ENCODE peak calls at places on chromosome 7, in four cellular contexts. One of them, this sample, is unnamed.

GRCh38 chr7:93757421-93757820 is 133.1 kb downstream of the TFPI2 start:
- DNase-seq in prostate gland: no peak
- DNase-seq in WTC11: no peak
- DNase-seq in CD4-positive, alpha-beta T cell: no peak
- DNase-seq in this sample: no peak

GRCh38 chr7:48962821-48963505 is 38.6 kb downstream of the CDC14C start:
- DNase-seq in prostate gland: no peak
- DNase-seq in WTC11: peak
- DNase-seq in CD4-positive, alpha-beta T cell: no peak
- DNase-seq in this sample: no peak

GRCh38 chr7:70634610-70635068 is 497.3 kb upstream of the GALNT17 start:
- DNase-seq in prostate gland: no peak
- DNase-seq in WTC11: no peak
- DNase-seq in CD4-positive, alpha-beta T cell: no peak
- DNase-seq in this sample: no peak

GRCh38 chr7:122675011-122675410 is 23.9 kb downstream of the RNF133 start:
- DNase-seq in prostate gland: peak
- DNase-seq in WTC11: no peak
- DNase-seq in CD4-positive, alpha-beta T cell: no peak
- DNase-seq in this sample: no peak

GRCh38 chr7:137313196-137313595 is 30.3 kb downstream of the PTN start:
- DNase-seq in prostate gland: no peak
- DNase-seq in WTC11: no peak
- DNase-seq in CD4-positive, alpha-beta T cell: no peak
- DNase-seq in this sample: no peak

GRCh38 chr7:87146740-87147386 is 5.4 kb upstream of the DMTF1 start:
- DNase-seq in prostate gland: no peak
- DNase-seq in WTC11: peak
- DNase-seq in CD4-positive, alpha-beta T cell: no peak
- DNase-seq in this sample: no peak

GRCh38 chr7:58086871-58087535 is 637.0 kb downstream of the ZNF716 start:
- DNase-seq in prostate gland: no peak
- DNase-seq in WTC11: no peak
- DNase-seq in CD4-positive, alpha-beta T cell: no peak
- DNase-seq in this sample: peak

GRCh38 chr7:47239034-47239433 is 342.9 kb downstream of the TNS3 start:
- DNase-seq in prostate gland: no peak
- DNase-seq in WTC11: no peak
- DNase-seq in CD4-positive, alpha-beta T cell: no peak
- DNase-seq in this sample: no peak

GRCh38 chr7:116327135-116327534 is 116.8 kb downstream of the TES start:
- DNase-seq in prostate gland: no peak
- DNase-seq in WTC11: no peak
- DNase-seq in CD4-positive, alpha-beta T cell: no peak
- DNase-seq in this sample: no peak

GRCh38 chr7:150941983-150942590 is 36.0 kb downstream of the KCNH2 start:
- DNase-seq in prostate gland: no peak
- DNase-seq in WTC11: peak
- DNase-seq in CD4-positive, alpha-beta T cell: peak
- DNase-seq in this sample: no peak

GRCh38 chr7:106344861-106345260 is 60.1 kb upstream of the NAMPT start:
- DNase-seq in prostate gland: no peak
- DNase-seq in WTC11: no peak
- DNase-seq in CD4-positive, alpha-beta T cell: no peak
- DNase-seq in this sample: no peak

GRCh38 chr7:149422065-149422913 is 38.6 kb downstream of the ZNF777 start:
- DNase-seq in prostate gland: peak
- DNase-seq in WTC11: peak
- DNase-seq in CD4-positive, alpha-beta T cell: peak
- DNase-seq in this sample: peak

GRCh38 chr7:16989883-16990413 is 108.2 kb upstream of the AGR3 start:
- DNase-seq in prostate gland: peak
- DNase-seq in WTC11: no peak
- DNase-seq in CD4-positive, alpha-beta T cell: no peak
- DNase-seq in this sample: peak

GRCh38 chr7:137757146-137757925 is 89.4 kb downstream of the DGKI start:
- DNase-seq in prostate gland: no peak
- DNase-seq in WTC11: no peak
- DNase-seq in CD4-positive, alpha-beta T cell: no peak
- DNase-seq in this sample: no peak

GRCh38 chr7:125847055-125847454 is 917.4 kb upstream of the POT1 start:
- DNase-seq in prostate gland: no peak
- DNase-seq in WTC11: no peak
- DNase-seq in CD4-positive, alpha-beta T cell: no peak
- DNase-seq in this sample: no peak

GRCh38 chr7:122528879-122529481 is 169.9 kb downstream of the RNF133 start:
- DNase-seq in prostate gland: no peak
- DNase-seq in WTC11: no peak
- DNase-seq in CD4-positive, alpha-beta T cell: no peak
- DNase-seq in this sample: no peak

GRCh38 chr7:101688995-101689907 is 60.2 kb upstream of the MYL10 start:
- DNase-seq in prostate gland: no peak
- DNase-seq in WTC11: no peak
- DNase-seq in CD4-positive, alpha-beta T cell: no peak
- DNase-seq in this sample: no peak

GRCh38 chr7:101686030-101686429 is 56.9 kb upstream of the MYL10 start:
- DNase-seq in prostate gland: no peak
- DNase-seq in WTC11: no peak
- DNase-seq in CD4-positive, alpha-beta T cell: no peak
- DNase-seq in this sample: no peak

GRCh38 chr7:101687081-101687480 is 58.0 kb upstream of the MYL10 start:
- DNase-seq in prostate gland: no peak
- DNase-seq in WTC11: no peak
- DNase-seq in CD4-positive, alpha-beta T cell: no peak
- DNase-seq in this sample: no peak

GRCh38 chr7:101688183-101688831 is 59.2 kb upstream of the MYL10 start:
- DNase-seq in prostate gland: peak
- DNase-seq in WTC11: peak
- DNase-seq in CD4-positive, alpha-beta T cell: peak
- DNase-seq in this sample: peak

GRCh38 chr7:101687791-101688182 is 58.7 kb upstream of the MYL10 start:
- DNase-seq in prostate gland: no peak
- DNase-seq in WTC11: no peak
- DNase-seq in CD4-positive, alpha-beta T cell: no peak
- DNase-seq in this sample: no peak
- TF ChIP-seq CTCF in prostate gland: no peak
- TF ChIP-seq CTCF in WTC11: no peak
- TF ChIP-seq CTCF in CD4-positive, alpha-beta T cell: no peak
- TF ChIP-seq CTCF in this sample: no peak

GRCh38 chr7:52920977-52921376 is 114.5 kb upstream of the POM121L12 start:
- DNase-seq in prostate gland: no peak
- DNase-seq in WTC11: no peak
- DNase-seq in CD4-positive, alpha-beta T cell: no peak
- DNase-seq in this sample: no peak

DNA sequence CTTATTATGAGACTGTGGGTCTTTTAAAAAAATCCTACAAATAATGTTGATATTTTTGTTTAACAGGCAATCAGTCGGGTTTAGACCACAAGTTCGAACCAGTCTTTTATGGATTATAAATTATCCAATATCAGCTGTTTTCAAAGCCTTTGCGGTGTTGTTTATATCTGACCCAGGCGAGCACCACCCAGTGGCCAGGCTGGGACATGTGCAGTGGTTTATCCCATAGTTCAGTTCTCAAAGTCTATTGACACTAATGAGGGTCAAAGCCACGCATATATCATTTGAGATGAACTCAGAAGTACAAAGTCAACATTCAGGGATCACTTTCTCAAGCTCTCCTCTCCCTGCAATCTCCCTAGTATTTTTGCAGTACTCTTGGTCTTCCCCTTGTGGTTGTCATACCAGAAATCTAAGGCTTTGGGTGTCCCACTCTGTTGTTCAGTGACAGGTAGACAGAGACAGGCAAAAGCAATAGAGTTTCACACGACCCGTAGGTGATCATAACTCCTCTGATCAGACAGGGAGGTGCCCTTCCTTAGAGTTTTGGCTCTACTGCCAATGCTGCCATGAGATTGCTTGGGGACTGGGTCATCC is 117.4 kb upstream of the POM121L12 start:
- DNase-seq in prostate gland: no peak
- DNase-seq in WTC11: peak
- DNase-seq in CD4-positive, alpha-beta T cell: no peak
- DNase-seq in this sample: no peak
- TF ChIP-seq CTCF in prostate gland: no peak
- TF ChIP-seq CTCF in WTC11: peak
- TF ChIP-seq CTCF in CD4-positive, alpha-beta T cell: no peak
- TF ChIP-seq CTCF in this sample: peak

GRCh38 chr7:44564606-44565005 is 9.1 kb downstream of the DDX56 start:
- DNase-seq in prostate gland: no peak
- DNase-seq in WTC11: no peak
- DNase-seq in CD4-positive, alpha-beta T cell: no peak
- DNase-seq in this sample: no peak
- TF ChIP-seq CTCF in prostate gland: no peak
- TF ChIP-seq CTCF in WTC11: no peak
- TF ChIP-seq CTCF in CD4-positive, alpha-beta T cell: no peak
- TF ChIP-seq CTCF in this sample: no peak

GRCh38 chr7:99028261-99028971 is 115.5 kb downstream of the SMURF1 start:
- DNase-seq in prostate gland: no peak
- DNase-seq in WTC11: no peak
- DNase-seq in CD4-positive, alpha-beta T cell: no peak
- DNase-seq in this sample: no peak

GRCh38 chr7:99029481-99030144 is 114.3 kb downstream of the SMURF1 start:
- DNase-seq in prostate gland: no peak
- DNase-seq in WTC11: no peak
- DNase-seq in CD4-positive, alpha-beta T cell: no peak
- DNase-seq in this sample: no peak

GRCh38 chr7:99031496-99031895 is 112.4 kb downstream of the SMURF1 start:
- DNase-seq in prostate gland: no peak
- DNase-seq in WTC11: no peak
- DNase-seq in CD4-positive, alpha-beta T cell: no peak
- DNase-seq in this sample: no peak

GRCh38 chr7:99030951-99031350 is 113.0 kb downstream of the SMURF1 start:
- DNase-seq in prostate gland: no peak
- DNase-seq in WTC11: no peak
- DNase-seq in CD4-positive, alpha-beta T cell: no peak
- DNase-seq in this sample: no peak

DNA sequence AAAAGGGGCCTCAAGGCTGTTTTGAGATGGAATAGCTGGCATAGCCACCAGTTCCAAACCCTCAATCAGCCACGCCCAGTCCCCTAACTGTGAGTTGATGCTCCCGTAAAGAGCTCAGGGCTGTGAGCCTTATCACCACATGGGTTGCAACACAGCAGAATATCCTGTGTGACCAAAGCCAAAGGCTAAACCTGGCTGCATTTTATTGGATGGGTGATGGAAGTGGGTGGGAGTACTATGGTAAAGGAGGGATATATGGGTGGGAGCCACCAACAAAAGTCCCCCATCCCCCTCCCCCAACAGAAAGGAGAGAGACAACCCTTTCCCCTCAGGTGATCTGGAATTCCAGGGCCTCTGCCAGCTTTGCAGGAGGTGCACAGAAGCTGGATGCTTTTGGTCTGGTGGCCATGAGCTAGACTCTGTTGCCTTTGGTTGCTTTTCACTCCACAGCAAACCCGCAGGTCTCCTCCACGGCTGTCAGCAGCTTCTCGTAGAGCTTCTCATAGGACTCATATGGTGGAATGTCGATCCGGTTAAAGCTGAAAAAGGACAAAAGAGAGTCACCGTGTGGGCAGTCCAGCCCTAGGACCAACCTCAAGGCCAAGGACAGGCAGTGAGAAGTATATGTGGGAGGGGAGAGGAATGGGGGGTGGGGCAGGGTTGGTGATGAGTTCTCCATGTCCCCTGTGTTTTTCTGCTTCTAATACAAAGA is 113.6 kb downstream of the SMURF1 start:
- DNase-seq in prostate gland: no peak
- DNase-seq in WTC11: no peak
- DNase-seq in CD4-positive, alpha-beta T cell: no peak
- DNase-seq in this sample: no peak
- TF ChIP-seq CTCF in prostate gland: no peak
- TF ChIP-seq CTCF in WTC11: no peak
- TF ChIP-seq CTCF in CD4-positive, alpha-beta T cell: no peak
- TF ChIP-seq CTCF in this sample: no peak

GRCh38 chr7:129452589-129453231 is 18.5 kb downstream of the STRIP2 start:
- DNase-seq in prostate gland: no peak
- DNase-seq in WTC11: no peak
- DNase-seq in CD4-positive, alpha-beta T cell: no peak
- DNase-seq in this sample: no peak

GRCh38 chr7:129453510-129454248 is 19.4 kb downstream of the STRIP2 start:
- DNase-seq in prostate gland: no peak
- DNase-seq in WTC11: no peak
- DNase-seq in CD4-positive, alpha-beta T cell: no peak
- DNase-seq in this sample: no peak

GRCh38 chr7:129454249-129454551 is 20.0 kb downstream of the STRIP2 start:
- DNase-seq in prostate gland: no peak
- DNase-seq in WTC11: no peak
- DNase-seq in CD4-positive, alpha-beta T cell: no peak
- DNase-seq in this sample: no peak

GRCh38 chr7:129450295-129450694 is 16.1 kb downstream of the STRIP2 start:
- DNase-seq in prostate gland: no peak
- DNase-seq in WTC11: no peak
- DNase-seq in CD4-positive, alpha-beta T cell: no peak
- DNase-seq in this sample: no peak
- TF ChIP-seq CTCF in prostate gland: no peak
- TF ChIP-seq CTCF in WTC11: no peak
- TF ChIP-seq CTCF in CD4-positive, alpha-beta T cell: no peak
- TF ChIP-seq CTCF in this sample: no peak

GRCh38 chr7:54827719-54828118 is 68.7 kb upstream of the SEC61G start:
- DNase-seq in prostate gland: no peak
- DNase-seq in WTC11: no peak
- DNase-seq in CD4-positive, alpha-beta T cell: no peak
- DNase-seq in this sample: no peak

GRCh38 chr7:54833021-54833467 is 74.0 kb upstream of the SEC61G start:
- DNase-seq in prostate gland: no peak
- DNase-seq in WTC11: no peak
- DNase-seq in CD4-positive, alpha-beta T cell: no peak
- DNase-seq in this sample: no peak

GRCh38 chr7:54825368-54825767 is 66.4 kb upstream of the SEC61G start:
- DNase-seq in prostate gland: no peak
- DNase-seq in WTC11: no peak
- DNase-seq in CD4-positive, alpha-beta T cell: no peak
- DNase-seq in this sample: no peak

GRCh38 chr7:54831644-54832095 is 72.7 kb upstream of the SEC61G start:
- DNase-seq in prostate gland: no peak
- DNase-seq in WTC11: no peak
- DNase-seq in CD4-positive, alpha-beta T cell: no peak
- DNase-seq in this sample: no peak

DNA sequence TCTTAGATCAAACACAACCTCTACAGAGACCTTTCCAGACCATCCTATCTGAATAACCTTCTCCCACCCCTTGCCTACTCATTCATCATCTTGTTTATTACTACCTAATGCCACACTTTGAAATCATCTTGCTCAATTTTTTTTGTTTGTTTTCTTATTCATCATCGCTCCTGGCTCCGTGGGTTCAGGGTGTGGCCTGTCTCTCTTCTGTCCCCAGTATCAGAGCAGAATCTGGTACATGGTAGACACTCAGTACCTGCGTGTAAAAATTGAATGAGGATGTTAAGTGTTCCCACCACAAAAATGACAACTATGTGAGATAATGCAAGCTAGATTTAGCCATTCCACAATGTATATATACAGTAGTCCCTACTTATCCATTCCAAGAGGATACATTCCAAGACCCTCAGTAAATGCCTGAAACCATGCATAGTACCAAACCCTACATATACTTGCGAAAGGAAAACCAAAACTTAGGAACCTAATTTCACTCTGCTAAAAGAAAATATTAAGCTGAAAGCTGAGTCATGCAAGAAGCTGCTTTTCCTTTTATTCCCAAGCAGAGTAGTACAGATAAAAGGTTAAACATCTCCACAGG is 72.1 kb upstream of the SEC61G start:
- DNase-seq in prostate gland: no peak
- DNase-seq in WTC11: no peak
- DNase-seq in CD4-positive, alpha-beta T cell: no peak
- DNase-seq in this sample: no peak
- TF ChIP-seq CTCF in prostate gland: no peak
- TF ChIP-seq CTCF in WTC11: no peak
- TF ChIP-seq CTCF in CD4-positive, alpha-beta T cell: no peak
- TF ChIP-seq CTCF in this sample: no peak

This sample was measured in mesothelial cell of epicardium.